ENCODE peak calls at places on chromosomes 12 and 14, in four cellular contexts. P, M, U and C are unnamed samples.

GRCh38 chr14:26984318-26985177 is 386.7 kb upstream of the NOVA1 start:
- DNase-seq in P (no peak), M (no peak), U (peak), C (peak)

GRCh38 chr14:59919582-59920377 is at the start of gene LRRC9:
- DNase-seq in P (peak), M (peak), U (peak), C (no peak)

GRCh38 chr14:65170768-65171251 is 68.5 kb upstream of the MAX start:
- DNase-seq in P (peak), M (peak), U (peak), C (no peak)

GRCh38 chr12:92438641-92439396 is 264.0 kb upstream of the PLEKHG7 start:
- DNase-seq in P (no peak), M (no peak), U (no peak), C (no peak)

GRCh38 chr14:39219075-39219499 is 14.6 kb upstream of the MIA2 start:
- DNase-seq in P (no peak), M (no peak), U (no peak), C (no peak)

GRCh38 chr14:72904840-72905561 is 11.1 kb upstream of the DPF3 start:
- DNase-seq in P (no peak), M (peak), U (peak), C (peak)

GRCh38 chr12:122528582-122528981 is 1.5 kb downstream of the KNTC1 start:
- DNase-seq in P (no peak), M (no peak), U (no peak), C (no peak)

GRCh38 chr14:56787530-56787929 is 22.7 kb downstream of the OTX2 start:
- DNase-seq in P (no peak), M (no peak), U (no peak), C (no peak)

GRCh38 chr12:52815161-52815560 is 1.2 kb upstream of the KRT4 start:
- DNase-seq in P (peak), M (no peak), U (no peak), C (no peak)

GRCh38 chr14:93320489-93320888 is 12.3 kb downstream of the BTBD7 start:
- DNase-seq in P (no peak), M (no peak), U (no peak), C (no peak)

GRCh38 chr14:22926316-22926715 is 2.9 kb downstream of the PRMT5 start:
- DNase-seq in P (no peak), M (no peak), U (no peak), C (no peak)

GRCh38 chr14:20706657-20707355 is 18.2 kb downstream of the ANG start:
- DNase-seq in P (no peak), M (no peak), U (no peak), C (no peak)

GRCh38 chr14:83924259-83924658 is 1605.7 kb upstream of the FLRT2 start:
- DNase-seq in P (no peak), M (no peak), U (no peak), C (no peak)

GRCh38 chr12:128015276-128015675 is 251.7 kb upstream of the TMEM132C start:
- DNase-seq in P (no peak), M (no peak), U (no peak), C (no peak)

GRCh38 chr12:25301798-25302197 is 51.1 kb upstream of the KRAS start:
- DNase-seq in P (no peak), M (no peak), U (no peak), C (no peak)

GRCh38 chr14:101226603-101227425 is 323.3 kb upstream of the RTL1 start:
- DNase-seq in P (no peak), M (no peak), U (no peak), C (no peak)

GRCh38 chr12:94458882-94459772 is 540 bp downstream of the CEP83 start:
- DNase-seq in P (no peak), M (no peak), U (no peak), C (no peak)

GRCh38 chr12:91205791-91206190 is 23.2 kb upstream of the DCN start:
- DNase-seq in P (no peak), M (no peak), U (no peak), C (no peak)

GRCh38 chr14:32590157-32590556 is 261.1 kb downstream of the AKAP6 start:
- DNase-seq in P (no peak), M (no peak), U (no peak), C (no peak)

GRCh38 chr14:68541128-68541896 is 251.6 kb downstream of the ZFP36L1 start:
- DNase-seq in P (no peak), M (no peak), U (no peak), C (no peak)

GRCh38 chr14:54349713-54350112 is 47.1 kb upstream of the CDKN3 start:
- DNase-seq in P (no peak), M (no peak), U (no peak), C (no peak)

GRCh38 chr12:20946732-20947131 is 136.2 kb downstream of the SLCO1B3 start:
- DNase-seq in P (no peak), M (no peak), U (no peak), C (no peak)

GRCh38 chr12:56695327-56696101 is 7.4 kb upstream of the PTGES3 start:
- DNase-seq in P (no peak), M (no peak), U (no peak), C (no peak)

GRCh38 chr14:101476931-101477553 is 84.3 kb upstream of the DIO3 start:
- DNase-seq in P (peak), M (no peak), U (no peak), C (peak)

GRCh38 chr12:95803817-95804216 is 13.3 kb upstream of the NTN4 start:
- DNase-seq in P (no peak), M (no peak), U (no peak), C (no peak)

GRCh38 chr12:108210001-108210400 is 80.9 kb downstream of the WSCD2 start:
- DNase-seq in P (no peak), M (no peak), U (no peak), C (no peak)

GRCh38 chr12:90908465-90908864 is 46.5 kb downstream of the CCER1 start:
- DNase-seq in P (no peak), M (no peak), U (no peak), C (no peak)

GRCh38 chr14:101780887-101781239 is 19.4 kb downstream of the PPP2R5C start:
- DNase-seq in P (no peak), M (no peak), U (no peak), C (no peak)

GRCh38 chr12:10214131-10214876 is 1.6 kb downstream of the GABARAPL1 start:
- DNase-seq in P (no peak), M (no peak), U (no peak), C (no peak)

GRCh38 chr14:75450381-75451276 is 22.8 kb downstream of the JDP2 start:
- DNase-seq in P (no peak), M (no peak), U (no peak), C (no peak)